ENCODE peak calls at places on chromosomes 2 and 18, in eight cellular contexts. H, S, J, R, I, B, D and V are unnamed samples. For H3K27me3, the result is how much of the 10 kb centered on the place peaks cover.

GRCh38 chr18:2442726-2443275 is 128.5 kb downstream of the METTL4 start:
- DNase-seq in H (no peak), S (no peak), J (no peak), R (no peak), I (peak), B (no peak), D (peak), V (peak)

GRCh38 chr2:46058140-46058539 is 239.1 kb upstream of the EPAS1 start:
- DNase-seq in H (no peak), S (no peak), J (no peak), R (no peak), I (peak), B (no peak), D (no peak), V (no peak)

GRCh38 chr18:11955299-11956029 is 25.8 kb upstream of the IMPA2 start:
- DNase-seq in H (no peak), S (no peak), J (no peak), R (peak), I (peak), B (no peak), D (peak), V (peak)

GRCh38 chr2:156845806-156846558 is 409.8 kb downstream of the GPD2 start:
- DNase-seq in H (no peak), S (no peak), J (no peak), R (peak), I (peak), B (no peak), D (no peak), V (no peak)

GRCh38 chr18:60372598-60372997 is at the start of gene MC4R:
- DNase-seq in H (peak), S (peak), J (no peak), R (peak), I (peak), B (peak), D (peak), V (peak)

GRCh38 chr2:178008636-178009289 is 63.8 kb downstream of the PDE11A start:
- DNase-seq in H (no peak), S (no peak), J (no peak), R (peak), I (no peak), B (peak), D (peak), V (peak)

GRCh38 chr2:142112648-142113278 is 18.1 kb downstream of the LRP1B start:
- DNase-seq in H (no peak), S (peak), J (no peak), R (peak), I (peak), B (no peak), D (no peak), V (peak)

GRCh38 chr2:151260492-151261239 is 997 bp downstream of the RBM43 start:
- DNase-seq in H (no peak), S (no peak), J (no peak), R (peak), I (no peak), B (no peak), D (no peak), V (peak)

GRCh38 chr2:11853197-11853588 is 106.8 kb downstream of the LPIN1 start:
- DNase-seq in H (no peak), S (no peak), J (no peak), R (no peak), I (no peak), B (no peak), D (no peak), V (no peak)

GRCh38 chr2:11852526-11853196 is 106.2 kb downstream of the LPIN1 start:
- DNase-seq in H (no peak), S (no peak), J (no peak), R (no peak), I (no peak), B (no peak), D (no peak), V (no peak)

GRCh38 chr2:11851881-11852280 is 105.4 kb downstream of the LPIN1 start:
- DNase-seq in H (no peak), S (no peak), J (no peak), R (no peak), I (no peak), B (no peak), D (no peak), V (no peak)

GRCh38 chr2:11856095-11856494 is 109.7 kb downstream of the LPIN1 start:
- DNase-seq in H (no peak), S (no peak), J (no peak), R (no peak), I (no peak), B (no peak), D (no peak), V (no peak)

GRCh38 chr2:11855120-11855760 is 108.8 kb downstream of the LPIN1 start:
- DNase-seq in H (no peak), S (no peak), J (no peak), R (no peak), I (no peak), B (no peak), D (no peak), V (no peak)
- H2AFZ ChIP-seq in H (no peak), S (no peak), J (no peak), R (no peak), I (no peak), B (no peak), D (no peak), V (no peak)

DNA sequence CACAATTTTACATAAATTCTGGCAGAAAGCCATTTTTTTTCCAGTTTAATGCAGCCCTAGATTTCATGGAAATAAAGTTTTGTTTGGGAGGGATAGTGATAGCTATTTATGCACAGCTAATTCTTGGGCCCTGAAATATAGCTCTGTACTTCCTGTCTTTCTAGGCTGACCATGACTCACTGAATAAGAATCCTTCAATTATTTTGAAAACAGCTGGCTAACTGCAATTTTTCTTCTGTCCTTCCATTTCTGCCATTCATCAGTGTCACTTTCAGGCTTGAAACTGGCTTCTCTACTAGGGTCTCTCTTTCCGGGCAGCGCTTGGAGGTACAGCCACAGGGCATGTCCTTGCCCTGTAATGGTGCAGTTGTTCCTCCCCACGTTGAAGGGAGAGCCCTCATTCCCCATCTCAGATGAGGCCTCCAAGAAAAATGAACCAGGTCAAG is 97.1 kb upstream of the TMEM178A start:
- DNase-seq in H (no peak), S (no peak), J (no peak), R (no peak), I (peak), B (no peak), D (peak), V (peak)
- TF ChIP-seq EZH2phosphoT487 in H (no peak), S (no peak), J (no peak), R (no peak), I (no peak), B (no peak), D (no peak), V (no peak)

DNA sequence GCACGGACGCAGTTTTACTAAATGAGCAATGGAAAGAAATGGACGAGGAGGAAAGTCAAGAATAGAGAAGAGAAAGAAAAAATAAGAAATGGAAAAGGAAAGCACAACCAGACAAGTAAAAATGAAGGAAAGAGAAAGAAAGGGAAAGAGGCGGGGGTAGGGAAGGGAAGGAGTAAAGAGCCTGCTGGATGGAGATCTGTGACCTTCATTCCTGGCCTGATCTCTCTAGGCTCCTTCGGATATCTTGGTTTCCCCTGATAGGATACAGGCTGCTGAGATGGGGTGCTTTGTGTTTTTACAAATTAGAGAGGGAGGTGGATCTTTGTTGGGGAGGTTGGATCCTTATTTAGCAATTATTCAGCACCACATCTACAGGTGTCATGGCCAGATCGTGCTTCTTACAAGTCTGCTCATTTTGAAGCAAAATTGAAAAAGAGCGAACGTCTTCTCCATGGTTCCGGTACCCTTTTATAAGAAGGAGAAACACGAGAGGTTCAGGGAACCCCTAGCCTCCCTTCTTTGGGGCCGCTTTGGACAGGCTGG is 764 bp upstream of the LRP2 start:
- DNase-seq in H (peak), S (no peak), J (no peak), R (peak), I (no peak), B (peak), D (no peak), V (no peak)
- H3K27me3 ChIP-seq in H (under half), S (under half), J (under half), R (half or more), I (half or more), B (under half), D (under half), V (under half)

DNA sequence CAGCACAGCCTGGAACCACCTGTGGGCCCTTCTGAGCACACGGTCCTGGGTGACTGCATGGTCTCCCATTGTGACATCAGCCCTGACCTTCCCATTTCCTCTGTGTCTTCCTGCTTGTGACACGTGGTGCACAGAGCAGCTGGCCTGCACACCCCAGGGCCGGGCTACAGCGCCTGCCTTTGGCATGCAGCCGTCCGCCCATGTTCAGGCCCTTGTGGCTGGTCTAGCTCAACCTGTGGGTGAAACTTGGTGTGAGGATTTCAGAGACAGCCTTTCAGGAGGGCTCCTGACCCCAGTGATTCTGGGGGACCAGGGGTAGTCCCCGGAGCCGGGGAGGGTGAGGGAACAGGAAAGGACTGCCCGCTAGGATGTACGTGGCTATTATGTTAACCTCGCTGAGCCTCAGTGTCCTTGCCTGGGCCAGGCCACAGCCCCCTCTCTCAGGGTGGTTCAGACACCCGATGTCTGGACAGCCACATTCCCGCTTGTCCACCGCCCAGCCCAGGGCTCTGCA is 284.8 kb upstream of the HS6ST1 start:
- DNase-seq in H (no peak), S (no peak), J (no peak), R (no peak), I (no peak), B (no peak), D (no peak), V (no peak)
- H2AFZ ChIP-seq in H (no peak), S (no peak), J (no peak), R (no peak), I (no peak), B (no peak), D (no peak), V (no peak)

GRCh38 chr2:127403460-127403859 is 14.8 kb upstream of the PROC start:
- DNase-seq in H (no peak), S (no peak), J (no peak), R (no peak), I (no peak), B (no peak), D (no peak), V (no peak)
- TF ChIP-seq EZH2phosphoT487 in H (no peak), S (no peak), J (no peak), R (no peak), I (no peak), B (no peak), D (no peak), V (no peak)